ENCODE peak calls at places on chromosomes 3 and 15, in eight cellular contexts. G, F, T, L, E, K, I and J are unnamed samples.

GRCh38 chr3:111285188-111285547 is 213.6 kb downstream of the NECTIN3 start:
- DNase-seq in G (no peak), F (no peak), T (no peak), L (no peak), E (no peak), K (no peak), I (no peak), J (no peak)

GRCh38 chr3:77506384-77506783 is 466.5 kb downstream of the ROBO2 start:
- DNase-seq in G (no peak), F (no peak), T (no peak), L (no peak), E (no peak), K (no peak), I (no peak), J (no peak)

GRCh38 chr3:175212896-175213295 is 353.8 kb downstream of the NAALADL2 start:
- DNase-seq in G (no peak), F (no peak), T (no peak), L (peak), E (no peak), K (no peak), I (no peak), J (peak)

GRCh38 chr15:88878720-88879184 is 16.6 kb downstream of the HAPLN3 start:
- DNase-seq in G (peak), F (peak), T (peak), L (no peak), E (peak), K (no peak), I (no peak), J (no peak)

GRCh38 chr15:36133686-36134085 is 445.7 kb upstream of the CDIN1 start:
- DNase-seq in G (no peak), F (no peak), T (no peak), L (no peak), E (no peak), K (no peak), I (no peak), J (no peak)

GRCh38 chr15:36432162-36432561 is 147.3 kb upstream of the CDIN1 start:
- DNase-seq in G (no peak), F (no peak), T (no peak), L (peak), E (no peak), K (no peak), I (no peak), J (no peak)

GRCh38 chr3:24440764-24441464 is 53.7 kb downstream of the THRB start:
- DNase-seq in G (no peak), F (no peak), T (no peak), L (no peak), E (no peak), K (no peak), I (no peak), J (no peak)

GRCh38 chr3:52518723-52519444 is 14.8 kb downstream of the NT5DC2 start:
- DNase-seq in G (no peak), F (peak), T (no peak), L (no peak), E (no peak), K (no peak), I (no peak), J (no peak)

GRCh38 chr15:41567261-41567660 is 8.2 kb downstream of the TYRO3 start:
- DNase-seq in G (no peak), F (no peak), T (no peak), L (no peak), E (no peak), K (no peak), I (no peak), J (no peak)

GRCh38 chr15:47673343-47673761 is 44.0 kb upstream of the SEMA6D start:
- DNase-seq in G (no peak), F (no peak), T (no peak), L (no peak), E (no peak), K (no peak), I (no peak), J (peak)

GRCh38 chr3:42719002-42719401 is 16.4 kb upstream of the HHATL start:
- DNase-seq in G (no peak), F (no peak), T (no peak), L (no peak), E (no peak), K (no peak), I (no peak), J (no peak)

GRCh38 chr3:37862712-37863551 is 1.3 kb downstream of the CTDSPL start:
- DNase-seq in G (no peak), F (no peak), T (no peak), L (peak), E (no peak), K (peak), I (no peak), J (no peak)

GRCh38 chr3:64176461-64176996 is 48.7 kb downstream of the PRICKLE2 start:
- DNase-seq in G (no peak), F (no peak), T (no peak), L (no peak), E (no peak), K (no peak), I (no peak), J (no peak)

GRCh38 chr3:168974628-168975403 is 688.7 kb downstream of the MECOM start:
- DNase-seq in G (no peak), F (no peak), T (no peak), L (peak), E (no peak), K (no peak), I (no peak), J (no peak)

GRCh38 chr3:127406309-127407025 is 118.6 kb upstream of the PRR20G start:
- DNase-seq in G (no peak), F (no peak), T (peak), L (peak), E (no peak), K (no peak), I (no peak), J (no peak)

GRCh38 chr3:105369501-105370371 is 3.0 kb downstream of the ALCAM start:
- DNase-seq in G (peak), F (peak), T (peak), L (peak), E (peak), K (peak), I (peak), J (no peak)

GRCh38 chr3:45145681-45146614 is at the start of gene CDCP1:
- DNase-seq in G (peak), F (peak), T (peak), L (peak), E (no peak), K (no peak), I (peak), J (no peak)

GRCh38 chr3:161081675-161082462 is 23.3 kb downstream of the B3GALNT1 start:
- DNase-seq in G (no peak), F (no peak), T (no peak), L (no peak), E (no peak), K (no peak), I (no peak), J (no peak)

GRCh38 chr3:24541935-24542334 is 47.3 kb upstream of the THRB start:
- DNase-seq in G (no peak), F (no peak), T (no peak), L (no peak), E (no peak), K (no peak), I (no peak), J (no peak)

GRCh38 chr3:58094657-58095056 is 86.4 kb downstream of the FLNB start:
- DNase-seq in G (no peak), F (no peak), T (no peak), L (no peak), E (no peak), K (no peak), I (no peak), J (no peak)

GRCh38 chr3:168117059-168117458 is 21.3 kb upstream of the GOLIM4 start:
- DNase-seq in G (no peak), F (no peak), T (no peak), L (no peak), E (no peak), K (no peak), I (no peak), J (no peak)

GRCh38 chr3:45917146-45917885 is 25.9 kb upstream of the CXCR6 start:
- DNase-seq in G (no peak), F (no peak), T (no peak), L (no peak), E (no peak), K (no peak), I (no peak), J (no peak)